ENCODE peak calls at places on chromosomes 3 and 15, in ten cellular contexts. K is fibroblast of pulmonary artery, O is GM20000, B is fibroblast of lung, F is kidney epithelial cell, V is uterus, A is RWPE2, S is neural crest cell, J is GM12864, N is endothelial cell of umbilical vein. Z is an unnamed sample.

GRCh38 chr15:68820205-68820588 is 498 bp downstream of the ANP32A start:
- DNase-seq in K (peak), O (peak), B (no peak), F (no peak), V (peak), A (no peak), S (peak), J (no peak), N (peak), Z (peak)

GRCh38 chr15:94443156-94443555 is 211.8 kb downstream of the MCTP2 start:
- DNase-seq in K (no peak), O (no peak), B (no peak), F (no peak), V (no peak), A (no peak), S (no peak), J (no peak), N (no peak), Z (no peak)

GRCh38 chr15:65373163-65373651 is 4.6 kb downstream of the IGDCC3 start:
- DNase-seq in K (no peak), O (no peak), B (no peak), F (no peak), V (no peak), A (peak), S (no peak), J (no peak), N (no peak), Z (no peak)

GRCh38 chr3:144287001-144287400 is 315.4 kb downstream of the DIPK2A start:
- DNase-seq in K (no peak), O (no peak), B (no peak), F (no peak), V (no peak), A (no peak), S (no peak), J (no peak), N (no peak), Z (no peak)

GRCh38 chr15:64855206-64856000 is 13.7 kb downstream of the PLEKHO2 start:
- DNase-seq in K (peak), O (no peak), B (peak), F (no peak), V (no peak), A (no peak), S (no peak), J (no peak), N (no peak), Z (no peak)

GRCh38 chr15:88834211-88834812 is 31.1 kb downstream of the ACAN start:
- DNase-seq in K (peak), O (peak), B (peak), F (no peak), V (peak), A (no peak), S (peak), J (no peak), N (peak), Z (peak)

GRCh38 chr15:81106560-81106959 is 27.5 kb upstream of the CFAP161 start:
- DNase-seq in K (peak), O (peak), B (peak), F (no peak), V (peak), A (no peak), S (peak), J (peak), N (peak), Z (peak)

GRCh38 chr15:34437687-34438086 is at the start of gene GOLGA8A:
- DNase-seq in K (peak), O (peak), B (peak), F (peak), V (peak), A (peak), S (peak), J (peak), N (peak), Z (peak)

GRCh38 chr3:127820221-127820870 is 2.0 kb downstream of the MGLL start:
- DNase-seq in K (no peak), O (peak), B (peak), F (peak), V (no peak), A (no peak), S (no peak), J (no peak), N (no peak), Z (no peak)

GRCh38 chr3:143972155-143972494 is 502 bp downstream of the DIPK2A start:
- DNase-seq in K (no peak), O (no peak), B (no peak), F (no peak), V (no peak), A (no peak), S (no peak), J (no peak), N (no peak), Z (no peak)

GRCh38 chr15:80849308-80849707 is 70.1 kb downstream of the CEMIP start:
- DNase-seq in K (peak), O (no peak), B (peak), F (peak), V (peak), A (peak), S (no peak), J (no peak), N (no peak), Z (peak)

GRCh38 chr15:68334661-68335124 is 57.1 kb downstream of the FEM1B start:
- DNase-seq in K (peak), O (no peak), B (peak), F (no peak), V (no peak), A (no peak), S (no peak), J (no peak), N (no peak), Z (peak)

GRCh38 chr3:100533176-100533575 is 40.8 kb downstream of the TMEM45A start:
- DNase-seq in K (no peak), O (no peak), B (no peak), F (no peak), V (no peak), A (no peak), S (no peak), J (no peak), N (no peak), Z (no peak)

GRCh38 chr3:73341272-73341671 is 279.8 kb downstream of the EBLN2 start:
- DNase-seq in K (no peak), O (no peak), B (no peak), F (no peak), V (no peak), A (no peak), S (no peak), J (no peak), N (no peak), Z (no peak)

GRCh38 chr15:76983588-76984379 is 11.1 kb upstream of the PSTPIP1 start:
- DNase-seq in K (no peak), O (no peak), B (no peak), F (no peak), V (no peak), A (no peak), S (no peak), J (no peak), N (no peak), Z (no peak)

GRCh38 chr3:136465296-136465695 is 215.2 kb downstream of the PCCB start:
- DNase-seq in K (no peak), O (no peak), B (no peak), F (no peak), V (no peak), A (no peak), S (no peak), J (no peak), N (no peak), Z (no peak)

GRCh38 chr3:52854013-52854412 is 19.2 kb upstream of the MUSTN1 start:
- DNase-seq in K (no peak), O (no peak), B (no peak), F (no peak), V (no peak), A (no peak), S (no peak), J (no peak), N (no peak), Z (no peak)

GRCh38 chr3:83934208-83935150 is 1024.3 kb upstream of the CADM2 start:
- DNase-seq in K (no peak), O (no peak), B (peak), F (peak), V (no peak), A (peak), S (no peak), J (no peak), N (no peak), Z (no peak)

GRCh38 chr3:87225659-87226058 is 1.4 kb upstream of the CHMP2B start:
- DNase-seq in K (peak), O (no peak), B (peak), F (no peak), V (peak), A (no peak), S (no peak), J (no peak), N (no peak), Z (no peak)

GRCh38 chr3:12643010-12643380 is 20.9 kb downstream of the RAF1 start:
- DNase-seq in K (no peak), O (no peak), B (no peak), F (no peak), V (no peak), A (no peak), S (no peak), J (no peak), N (no peak), Z (no peak)

GRCh38 chr15:90022345-90022744 is 21.2 kb downstream of the ZNF710 start:
- DNase-seq in K (no peak), O (no peak), B (no peak), F (no peak), V (no peak), A (peak), S (no peak), J (no peak), N (no peak), Z (no peak)

GRCh38 chr15:98331676-98332075 is 316.7 kb upstream of the IGF1R start:
- DNase-seq in K (no peak), O (no peak), B (no peak), F (no peak), V (no peak), A (no peak), S (no peak), J (no peak), N (no peak), Z (no peak)
- TF ChIP-seq CTCF in K (no peak), O (no peak), B (no peak), F (no peak), V (no peak), A (no peak), S (no peak), J (no peak), N (no peak), Z (no peak)

DNA sequence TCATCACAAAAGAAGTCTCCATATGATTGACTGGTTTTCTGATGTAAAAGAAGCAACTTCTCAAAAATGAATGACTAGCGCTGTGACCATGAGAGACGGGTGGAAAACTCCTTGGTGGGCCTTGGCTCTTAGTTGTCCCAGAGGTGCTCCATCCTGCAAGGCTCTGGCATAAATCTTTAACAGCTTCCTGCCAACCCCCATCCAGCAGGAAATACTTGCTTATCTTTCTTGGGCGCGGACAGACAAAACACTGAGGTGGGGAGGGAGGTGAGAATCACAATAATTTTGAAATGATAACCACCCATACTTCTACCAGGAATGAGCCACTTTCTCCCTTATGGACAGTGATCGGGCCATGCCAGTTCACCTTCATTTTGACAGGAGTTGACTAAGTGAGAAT is 128.6 kb downstream of the STT3B start:
- DNase-seq in K (no peak), O (no peak), B (no peak), F (no peak), V (no peak), A (no peak), S (no peak), J (no peak), N (no peak), Z (no peak)
- TF ChIP-seq CTCF in K (no peak), O (no peak), B (no peak), F (no peak), V (no peak), A (no peak), S (no peak), J (no peak), N (no peak), Z (no peak)

GRCh38 chr3:153028336-153028735 is 133.7 kb upstream of the RAP2B start:
- DNase-seq in K (peak), O (no peak), B (peak), F (no peak), V (no peak), A (no peak), S (no peak), J (no peak), N (peak), Z (no peak)
- TF ChIP-seq CTCF in K (no peak), O (no peak), B (no peak), F (no peak), V (no peak), A (no peak), S (no peak), J (no peak), N (no peak), Z (no peak)

GRCh38 chr3:81581966-81582599 is 179.4 kb downstream of the GBE1 start:
- DNase-seq in K (peak), O (peak), B (peak), F (peak), V (peak), A (no peak), S (peak), J (no peak), N (peak), Z (peak)
- TF ChIP-seq CTCF in K (peak), O (peak), B (peak), F (peak), V (peak), A (peak), S (peak), J (peak), N (peak), Z (peak)

DNA sequence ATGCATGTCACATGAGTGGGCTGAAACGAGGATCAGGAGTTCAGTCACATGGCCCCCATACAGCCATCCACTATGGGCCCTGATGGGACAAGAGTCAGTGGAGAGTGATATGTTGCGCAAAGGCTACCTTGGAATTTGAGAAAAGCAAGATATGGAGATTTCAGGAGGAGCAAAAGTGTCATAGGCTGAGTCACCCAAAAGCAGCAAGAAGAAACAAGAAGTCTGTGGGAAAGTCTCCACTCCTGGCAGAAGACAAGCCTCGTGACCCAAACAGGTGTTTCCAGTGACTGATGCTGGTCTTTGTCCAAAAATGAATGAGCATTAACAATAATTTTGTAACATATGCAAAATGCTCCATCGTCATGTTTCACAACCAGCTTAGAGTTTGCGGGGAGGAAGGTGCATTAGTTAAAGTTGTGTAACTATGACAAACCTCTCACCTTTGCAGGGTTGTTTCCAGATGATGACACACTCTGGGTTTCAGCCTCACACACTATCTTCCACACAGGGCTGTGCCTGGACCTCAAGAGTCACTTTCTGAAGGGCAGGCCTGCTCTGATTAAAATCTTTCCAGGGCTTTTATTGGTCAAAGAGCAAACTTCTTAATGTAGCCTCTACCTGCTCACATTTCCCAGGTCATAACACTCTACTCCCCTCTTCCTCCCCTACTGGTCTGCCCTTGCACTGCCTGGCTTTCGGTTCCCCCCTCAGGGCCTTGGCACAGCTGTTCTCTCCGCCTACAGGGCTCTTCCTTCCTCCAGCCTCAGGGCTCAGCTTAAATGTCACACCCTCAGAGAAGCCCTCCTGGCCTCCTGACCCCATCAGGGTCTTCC is 3.9 kb upstream of the DNASE1L3 start:
- DNase-seq in K (peak), O (peak), B (peak), F (no peak), V (no peak), A (peak), S (no peak), J (peak), N (no peak), Z (peak)
- TF ChIP-seq CTCF in K (no peak), O (no peak), B (no peak), F (no peak), V (no peak), A (peak), S (no peak), J (peak), N (no peak), Z (no peak)

Z was measured in brain microvascular endothelial cell.